ENCODE peak calls at places on chromosome 10, in five cellular contexts. P is NCI-H460, Y is Caki2, U is nucleus accumbens, N is neuronal stem cell. D is an unnamed sample.

GRCh38 chr10:61869772-61870520 is 31.6 kb upstream of the ARID5B start:
- DNase-seq in P (no peak), Y (no peak), U (no peak), N (no peak), D (no peak)

GRCh38 chr10:91880310-91880709 is 29.0 kb downstream of the FGFBP3 start:
- DNase-seq in P (no peak), Y (no peak), U (no peak), N (peak), D (no peak)

GRCh38 chr10:90592903-90593302 is 264.9 kb downstream of the HTR7 start:
- DNase-seq in P (peak), Y (peak), U (peak), N (peak), D (peak)

GRCh38 chr10:12500406-12501303 is 151.3 kb downstream of the CAMK1D start:
- DNase-seq in P (no peak), Y (no peak), U (no peak), N (no peak), D (no peak)

GRCh38 chr10:132310701-132311337 is 3.1 kb upstream of the STK32C start:
- DNase-seq in P (no peak), Y (no peak), U (no peak), N (no peak), D (no peak)

GRCh38 chr10:24862586-24862985 is 89.8 kb downstream of the PRTFDC1 start:
- DNase-seq in P (no peak), Y (no peak), U (no peak), N (no peak), D (no peak)

GRCh38 chr10:55630491-55631056 is 730.5 kb downstream of the ZWINT start:
- DNase-seq in P (no peak), Y (peak), U (no peak), N (peak), D (no peak)

GRCh38 chr10:86366033-86366901 is at the start of gene GRID1:
- DNase-seq in P (no peak), Y (peak), U (peak), N (no peak), D (no peak)

GRCh38 chr10:62726142-62726541 is 78.4 kb upstream of the ADO start:
- DNase-seq in P (no peak), Y (no peak), U (no peak), N (no peak), D (no peak)

GRCh38 chr10:70676511-70676910 is 4.2 kb downstream of the ADAMTS14 start:
- DNase-seq in P (no peak), Y (no peak), U (no peak), N (no peak), D (no peak)

GRCh38 chr10:48939790-48940325 is at the start of gene LRRC18:
- DNase-seq in P (no peak), Y (no peak), U (no peak), N (no peak), D (no peak)

GRCh38 chr10:22712246-22712958 is 2.0 kb downstream of the PIP4K2A start:
- DNase-seq in P (no peak), Y (no peak), U (no peak), N (no peak), D (no peak)

GRCh38 chr10:97915761-97916160 is 66.1 kb downstream of the GOLGA7B start:
- DNase-seq in P (no peak), Y (no peak), U (peak), N (no peak), D (no peak)

GRCh38 chr10:93541402-93542357 is 24.8 kb upstream of the FFAR4 start:
- DNase-seq in P (peak), Y (no peak), U (no peak), N (peak), D (no peak)

GRCh38 chr10:100483876-100484666 is 21.3 kb downstream of the WNT8B start:
- DNase-seq in P (no peak), Y (no peak), U (no peak), N (no peak), D (no peak)

GRCh38 chr10:88542522-88542921 is 40.6 kb downstream of the RNLS start:
- DNase-seq in P (no peak), Y (no peak), U (no peak), N (no peak), D (no peak)

GRCh38 chr10:3149918-3150317 is 22.7 kb downstream of the PITRM1 start:
- DNase-seq in P (no peak), Y (no peak), U (no peak), N (no peak), D (no peak)

GRCh38 chr10:668786-669485 is 20.5 kb downstream of the DIP2C start:
- DNase-seq in P (no peak), Y (no peak), U (no peak), N (no peak), D (no peak)

GRCh38 chr10:95517536-95518454 is 43.4 kb downstream of the SORBS1 start:
- DNase-seq in P (no peak), Y (peak), U (no peak), N (no peak), D (no peak)